ENCODE peak calls at places on chromosome 2, in four cellular contexts. One of them, this sample, is unnamed.

GRCh38 chr2:108583903-108584520 is 49.7 kb downstream of the LIMS1 start:
- DNase-seq in HepG2: peak; percentile 82
- DNase-seq in HCT116: no peak
- DNase-seq in H1: no peak
- DNase-seq in this sample: peak; percentile 84

GRCh38 chr2:186159101-186159500 is 327.0 kb upstream of the ZC3H15 start:
- DNase-seq in HepG2: no peak
- DNase-seq in HCT116: no peak
- DNase-seq in H1: no peak
- DNase-seq in this sample: no peak

GRCh38 chr2:147845608-147846002 is 776 bp downstream of the ACVR2A start:
- DNase-seq in HepG2: peak; percentile 13
- DNase-seq in HCT116: no peak
- DNase-seq in H1: no peak
- DNase-seq in this sample: no peak

GRCh38 chr2:149767516-149767974 is 180.0 kb upstream of the MMADHC start:
- DNase-seq in HepG2: no peak
- DNase-seq in HCT116: no peak
- DNase-seq in H1: no peak
- DNase-seq in this sample: no peak

GRCh38 chr2:158325782-158326335 is 130.7 kb downstream of the CCDC148 start:
- DNase-seq in HepG2: no peak
- DNase-seq in HCT116: no peak
- DNase-seq in H1: no peak
- DNase-seq in this sample: no peak

GRCh38 chr2:69200107-69200520 is 186.9 kb downstream of the GFPT1 start:
- DNase-seq in HepG2: peak; percentile 81
- DNase-seq in HCT116: no peak
- DNase-seq in H1: no peak
- DNase-seq in this sample: no peak

GRCh38 chr2:234714711-234715110 is 217.8 kb upstream of the ARL4C start:
- DNase-seq in HepG2: no peak
- DNase-seq in HCT116: no peak
- DNase-seq in H1: no peak
- DNase-seq in this sample: no peak

GRCh38 chr2:128809256-128809636 is 490.6 kb upstream of the HS6ST1 start:
- DNase-seq in HepG2: no peak
- DNase-seq in HCT116: no peak
- DNase-seq in H1: no peak
- DNase-seq in this sample: no peak

GRCh38 chr2:121582272-121582671 is 51.6 kb downstream of the RNU4ATAC start:
- DNase-seq in HepG2: no peak
- DNase-seq in HCT116: no peak
- DNase-seq in H1: no peak
- DNase-seq in this sample: no peak

GRCh38 chr2:24050041-24050655 is 607 bp downstream of the FKBP1B start:
- DNase-seq in HepG2: peak; percentile 28
- DNase-seq in HCT116: no peak
- DNase-seq in H1: no peak
- DNase-seq in this sample: no peak

GRCh38 chr2:85666937-85667336 is 1.1 kb downstream of the SFTPB start:
- DNase-seq in HepG2: no peak
- DNase-seq in HCT116: no peak
- DNase-seq in H1: no peak
- DNase-seq in this sample: no peak

GRCh38 chr2:172344159-172344558 is 83.2 kb upstream of the ITGA6 start:
- DNase-seq in HepG2: no peak
- DNase-seq in HCT116: no peak
- DNase-seq in H1: no peak
- DNase-seq in this sample: no peak

GRCh38 chr2:85165291-85165690 is 32.1 kb downstream of the TCF7L1 start:
- DNase-seq in HepG2: no peak
- DNase-seq in HCT116: no peak
- DNase-seq in H1: no peak
- DNase-seq in this sample: no peak

GRCh38 chr2:44560352-44560751 is 198.6 kb downstream of the CAMKMT start:
- DNase-seq in HepG2: no peak
- DNase-seq in HCT116: no peak
- DNase-seq in H1: no peak
- DNase-seq in this sample: peak; percentile 9

GRCh38 chr2:44135771-44136170 is 32.9 kb upstream of the PPM1B start:
- DNase-seq in HepG2: no peak
- DNase-seq in HCT116: no peak
- DNase-seq in H1: no peak
- DNase-seq in this sample: no peak

GRCh38 chr2:241109210-241110088 is 7.4 kb upstream of the MTERF4 start:
- DNase-seq in HepG2: no peak
- DNase-seq in HCT116: no peak
- DNase-seq in H1: no peak
- DNase-seq in this sample: no peak

GRCh38 chr2:226489765-226490164 is 309.9 kb downstream of the IRS1 start:
- DNase-seq in HepG2: no peak
- DNase-seq in HCT116: no peak
- DNase-seq in H1: no peak
- DNase-seq in this sample: no peak

GRCh38 chr2:52594036-52594435 is 1173.6 kb upstream of the CHAC2 start:
- DNase-seq in HepG2: no peak
- DNase-seq in HCT116: no peak
- DNase-seq in H1: no peak
- DNase-seq in this sample: no peak

GRCh38 chr2:26687328-26687727 is 5.2 kb upstream of the KCNK3 start:
- DNase-seq in HepG2: no peak
- DNase-seq in HCT116: no peak
- DNase-seq in H1: no peak
- DNase-seq in this sample: no peak

GRCh38 chr2:137255990-137256389 is 490.6 kb downstream of the THSD7B start:
- DNase-seq in HepG2: no peak
- DNase-seq in HCT116: no peak
- DNase-seq in H1: no peak
- DNase-seq in this sample: no peak

GRCh38 chr2:38751847-38752410 is 768 bp upstream of the SRSF7 start:
- DNase-seq in HepG2: peak; percentile 45
- DNase-seq in HCT116: no peak
- DNase-seq in H1: no peak
- DNase-seq in this sample: no peak

GRCh38 chr2:44564752-44565151 is 203.0 kb downstream of the CAMKMT start:
- DNase-seq in HepG2: peak; percentile 17
- DNase-seq in HCT116: no peak
- DNase-seq in H1: no peak
- DNase-seq in this sample: no peak

GRCh38 chr2:149662556-149662955 is 75.0 kb upstream of the MMADHC start:
- DNase-seq in HepG2: no peak
- DNase-seq in HCT116: no peak
- DNase-seq in H1: no peak
- DNase-seq in this sample: no peak

GRCh38 chr2:119338826-119339561 is 27.6 kb downstream of the C2orf76 start:
- DNase-seq in HepG2: no peak
- DNase-seq in HCT116: no peak
- DNase-seq in H1: no peak
- DNase-seq in this sample: peak; percentile 19

GRCh38 chr2:68237404-68237803 is 14.9 kb downstream of the PPP3R1 start:
- DNase-seq in HepG2: no peak
- DNase-seq in HCT116: no peak
- DNase-seq in H1: no peak
- DNase-seq in this sample: no peak

GRCh38 chr2:218218409-218219185 is 1.6 kb downstream of the ARPC2 start:
- DNase-seq in HepG2: no peak
- DNase-seq in HCT116: no peak
- DNase-seq in H1: no peak
- DNase-seq in this sample: no peak

GRCh38 chr2:241763551-241764271 is 12.9 kb upstream of the GAL3ST2 start:
- DNase-seq in HepG2: no peak
- DNase-seq in HCT116: no peak
- DNase-seq in H1: no peak
- DNase-seq in this sample: no peak

GRCh38 chr2:223887127-223887526 is 49.7 kb upstream of the AP1S3 start:
- DNase-seq in HepG2: peak; percentile 54
- DNase-seq in HCT116: no peak
- DNase-seq in H1: no peak
- DNase-seq in this sample: no peak

GRCh38 chr2:60581461-60582282 is 28.2 kb upstream of the BCL11A start:
- DNase-seq in HepG2: peak; percentile 36
- DNase-seq in HCT116: no peak
- DNase-seq in H1: no peak
- DNase-seq in this sample: peak; percentile 86

GRCh38 chr2:45872211-45872610 is 220.7 kb downstream of the PRKCE start:
- DNase-seq in HepG2: no peak
- DNase-seq in HCT116: no peak
- DNase-seq in H1: no peak
- DNase-seq in this sample: no peak

GRCh38 chr2:172248381-172249173 is 145.9 kb upstream of the DLX2 start:
- DNase-seq in HepG2: no peak
- DNase-seq in HCT116: no peak
- DNase-seq in H1: no peak
- DNase-seq in this sample: no peak

GRCh38 chr2:234558642-234559041 is 61.8 kb upstream of the ARL4C start:
- DNase-seq in HepG2: no peak
- DNase-seq in HCT116: no peak
- DNase-seq in H1: no peak
- DNase-seq in this sample: no peak

GRCh38 chr2:230795856-230796255 is 68.9 kb upstream of the ITM2C start:
- DNase-seq in HepG2: no peak
- DNase-seq in HCT116: no peak
- DNase-seq in H1: no peak
- DNase-seq in this sample: no peak

GRCh38 chr2:234802071-234802844 is 149.6 kb upstream of the SH3BP4 start:
- DNase-seq in HepG2: peak; percentile 40
- DNase-seq in HCT116: no peak
- DNase-seq in H1: no peak
- DNase-seq in this sample: no peak

GRCh38 chr2:159153463-159153862 is 133.0 kb downstream of the WDSUB1 start:
- DNase-seq in HepG2: no peak
- DNase-seq in HCT116: peak; percentile 87
- DNase-seq in H1: no peak
- DNase-seq in this sample: no peak

GRCh38 chr2:101251844-101252407 is 760 bp upstream of the CNOT11 start:
- DNase-seq in HepG2: peak; percentile 77
- DNase-seq in HCT116: peak; percentile 74
- DNase-seq in H1: no peak
- DNase-seq in this sample: no peak

GRCh38 chr2:39730685-39731302 is 48.3 kb downstream of the THUMPD2 start:
- DNase-seq in HepG2: peak; percentile 60
- DNase-seq in HCT116: peak; percentile 10
- DNase-seq in H1: no peak
- DNase-seq in this sample: peak; percentile 41

GRCh38 chr2:131153529-131153928 is 48.4 kb downstream of the PLEKHB2 start:
- DNase-seq in HepG2: no peak
- DNase-seq in HCT116: no peak
- DNase-seq in H1: no peak
- DNase-seq in this sample: no peak

GRCh38 chr2:131154071-131154531 is 49.0 kb downstream of the PLEKHB2 start:
- DNase-seq in HepG2: peak; percentile 70
- DNase-seq in HCT116: peak; percentile 33
- DNase-seq in H1: no peak
- DNase-seq in this sample: peak; percentile 81

GRCh38 chr2:131154647-131155046 is 49.5 kb downstream of the PLEKHB2 start:
- DNase-seq in HepG2: no peak
- DNase-seq in HCT116: no peak
- DNase-seq in H1: no peak
- DNase-seq in this sample: no peak

GRCh38 chr2:131156452-131157149 is 51.5 kb downstream of the PLEKHB2 start:
- DNase-seq in HepG2: peak; percentile 37
- DNase-seq in HCT116: no peak
- DNase-seq in H1: no peak
- DNase-seq in this sample: no peak

GRCh38 chr2:131155208-131155855 is 50.2 kb downstream of the PLEKHB2 start:
- DNase-seq in HepG2: no peak
- DNase-seq in HCT116: no peak
- DNase-seq in H1: no peak
- DNase-seq in this sample: no peak
- TF ChIP-seq CEBPB in HepG2: no peak
- TF ChIP-seq CEBPB in HCT116: no peak
- TF ChIP-seq CEBPB in H1: no peak
- TF ChIP-seq CEBPB in this sample: no peak

GRCh38 chr2:239380831-239381708 is 19.8 kb downstream of the HDAC4 start:
- DNase-seq in HepG2: no peak
- DNase-seq in HCT116: no peak
- DNase-seq in H1: no peak
- DNase-seq in this sample: no peak
- TF ChIP-seq FOSL1 in HepG2: no peak
- TF ChIP-seq FOSL1 in HCT116: no peak
- TF ChIP-seq FOSL1 in H1: no peak
- TF ChIP-seq FOSL1 in this sample: no peak

GRCh38 chr2:8565399-8566154 is 116.3 kb upstream of the ID2 start:
- DNase-seq in HepG2: no peak
- DNase-seq in HCT116: no peak
- DNase-seq in H1: no peak
- DNase-seq in this sample: no peak
- TF ChIP-seq CEBPB in HepG2: no peak
- TF ChIP-seq CEBPB in HCT116: no peak
- TF ChIP-seq CEBPB in H1: no peak
- TF ChIP-seq CEBPB in this sample: no peak

GRCh38 chr2:208315081-208315788 is 49.2 kb downstream of the PIKFYVE start:
- DNase-seq in HepG2: no peak
- DNase-seq in HCT116: no peak
- DNase-seq in H1: no peak
- DNase-seq in this sample: no peak
- TF ChIP-seq FOSL1 in HepG2: no peak
- TF ChIP-seq FOSL1 in HCT116: no peak
- TF ChIP-seq FOSL1 in H1: no peak
- TF ChIP-seq FOSL1 in this sample: no peak

GRCh38 chr2:10120158-10120937 is 2.2 kb upstream of the RRM2 start:
- DNase-seq in HepG2: peak; percentile 98
- DNase-seq in HCT116: peak; percentile 90
- DNase-seq in H1: peak; percentile 84
- DNase-seq in this sample: peak; percentile 96

GRCh38 chr2:10119601-10120157 is 2.9 kb upstream of the RRM2 start:
- DNase-seq in HepG2: no peak
- DNase-seq in HCT116: no peak
- DNase-seq in H1: no peak
- DNase-seq in this sample: peak; percentile 4

GRCh38 chr2:10119027-10119325 is 3.6 kb upstream of the RRM2 start:
- DNase-seq in HepG2: no peak
- DNase-seq in HCT116: no peak
- DNase-seq in H1: no peak
- DNase-seq in this sample: no peak

GRCh38 chr2:10122500-10123280 is at the start of gene RRM2:
- DNase-seq in HepG2: peak; percentile 95
- DNase-seq in HCT116: peak; percentile 91
- DNase-seq in H1: peak; percentile 71
- DNase-seq in this sample: peak; percentile 95

GRCh38 chr2:10120938-10121574 is 1.5 kb upstream of the RRM2 start:
- DNase-seq in HepG2: peak; percentile 72
- DNase-seq in HCT116: no peak
- DNase-seq in H1: no peak
- DNase-seq in this sample: peak; percentile 19
- TF ChIP-seq CEBPB in HepG2: no peak
- TF ChIP-seq CEBPB in HCT116: no peak
- TF ChIP-seq CEBPB in H1: no peak
- TF ChIP-seq CEBPB in this sample: no peak

This sample was measured in K562.